ENCODE peak calls at places on chromosomes 2 and 18, in four cellular contexts. S, I, P and M are unnamed samples.

GRCh38 chr18:47077111-47077510 is 41.7 kb upstream of the ELOA2 start:
- DNase-seq in S (no peak), I (no peak), P (no peak), M (no peak)

GRCh38 chr18:49892148-49892924 is 79.0 kb upstream of the ACAA2 start:
- DNase-seq in S (no peak), I (no peak), P (no peak), M (no peak)

GRCh38 chr2:240436626-240437180 is 1.2 kb downstream of the GPC1 start:
- DNase-seq in S (no peak), I (no peak), P (peak; percentile 73), M (no peak)

GRCh38 chr2:36059684-36060083 is 295.9 kb upstream of the CRIM1 start:
- DNase-seq in S (no peak), I (no peak), P (no peak), M (no peak)

GRCh38 chr18:59640721-59641120 is 56.5 kb downstream of the CCBE1 start:
- DNase-seq in S (no peak), I (no peak), P (no peak), M (no peak)

GRCh38 chr2:205702576-205702975 is 20.3 kb downstream of the NRP2 start:
- DNase-seq in S (no peak), I (no peak), P (no peak), M (no peak)

GRCh38 chr18:48757906-48758305 is 192.9 kb downstream of the SMAD7 start:
- DNase-seq in S (no peak), I (no peak), P (no peak), M (no peak)

GRCh38 chr2:55334728-55335127 is 65.7 kb upstream of the MTIF2 start:
- DNase-seq in S (no peak), I (no peak), P (no peak), M (no peak)

GRCh38 chr18:23967321-23968089 is 47.0 kb upstream of the TTC39C start:
- DNase-seq in S (no peak), I (no peak), P (no peak), M (no peak)

GRCh38 chr2:233764264-233764663 is 4.2 kb downstream of the UGT1A1 start:
- DNase-seq in S (no peak), I (no peak), P (no peak), M (peak; percentile 34)

GRCh38 chr2:240557808-240558207 is at the start of gene ANKMY1:
- DNase-seq in S (no peak), I (no peak), P (peak; percentile 73), M (peak; percentile 68)

GRCh38 chr18:53946561-53946960 is 277.9 kb downstream of the MBD2 start:
- DNase-seq in S (no peak), I (no peak), P (no peak), M (no peak)

GRCh38 chr18:12765127-12765526 is 62.3 kb downstream of the PSMG2 start:
- DNase-seq in S (no peak), I (no peak), P (no peak), M (peak; percentile 41)

DNA sequence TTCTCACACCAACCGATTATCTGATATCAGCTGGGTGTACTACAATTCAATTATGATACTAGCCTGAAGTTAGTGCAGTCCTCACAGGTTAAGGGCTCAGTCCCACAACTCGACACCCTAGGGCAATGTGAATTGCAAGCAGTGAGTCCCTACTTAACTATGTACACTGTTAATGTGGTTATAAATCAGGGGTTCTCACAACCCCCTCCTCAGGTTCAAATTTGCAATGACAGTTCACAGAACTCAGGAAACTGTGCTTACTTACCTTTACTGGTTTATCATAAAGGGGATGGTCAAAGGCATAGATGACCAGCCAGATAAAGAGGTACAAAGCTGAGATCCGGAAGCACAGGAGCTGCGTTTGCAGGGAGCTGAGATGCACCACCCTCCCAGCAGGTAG is 1379.1 kb upstream of the CDH2 start:
- DNase-seq in S (no peak), I (no peak), P (no peak), M (no peak)
- TF ChIP-seq CTCF in S (no peak), I (no peak), P (no peak), M (no peak)

GRCh38 chr2:145023331-145023934 is 503.5 kb upstream of the ZEB2 start:
- DNase-seq in S (no peak), I (no peak), P (no peak), M (no peak)

GRCh38 chr2:145027073-145027459 is 507.1 kb upstream of the ZEB2 start:
- DNase-seq in S (no peak), I (no peak), P (no peak), M (no peak)

GRCh38 chr2:145028055-145028630 is 508.2 kb upstream of the ZEB2 start:
- DNase-seq in S (no peak), I (no peak), P (no peak), M (no peak)

GRCh38 chr2:145025382-145025781 is 505.5 kb upstream of the ZEB2 start:
- DNase-seq in S (no peak), I (no peak), P (no peak), M (no peak)

DNA sequence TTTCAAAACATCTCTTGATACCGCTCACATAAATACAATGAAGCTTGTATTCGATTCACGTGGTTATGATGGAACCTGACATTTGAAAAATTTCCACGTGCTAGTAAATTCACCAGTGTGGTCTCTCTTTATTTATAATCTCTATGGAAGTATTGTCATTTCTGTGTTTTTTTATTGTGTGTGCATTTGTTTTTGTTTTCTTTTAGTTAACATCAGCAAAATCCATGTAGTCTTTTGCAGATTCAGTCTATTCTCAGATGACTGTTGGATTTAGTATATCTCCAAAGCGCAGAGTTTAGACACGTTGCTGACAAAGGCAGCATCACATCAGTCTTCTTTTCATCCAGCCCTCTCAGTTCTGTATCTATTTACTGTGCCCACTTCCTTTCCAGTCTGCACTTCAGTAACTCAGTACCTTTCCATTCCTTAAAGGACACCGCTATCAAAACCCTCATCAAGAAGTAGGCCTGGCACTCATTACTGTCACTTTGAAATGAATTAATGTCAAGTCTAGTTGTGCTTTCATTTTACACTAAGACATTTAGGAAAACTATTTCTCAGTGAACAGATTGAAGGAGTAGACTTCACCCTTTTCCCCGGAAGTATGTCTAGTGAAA is 506.6 kb upstream of the ZEB2 start:
- DNase-seq in S (no peak), I (no peak), P (no peak), M (no peak)
- TF ChIP-seq EP300 in S (no peak), I (no peak), P (no peak), M (no peak)

GRCh38 chr2:105872830-105873229 is 128.1 kb downstream of the NCK2 start:
- DNase-seq in S (no peak), I (no peak), P (no peak), M (no peak)
- H3K27ac ChIP-seq in S (no peak overlapping the region), I (peak overlapping the region; percentile 38), P (no peak overlapping the region), M (no peak overlapping the region)

GRCh38 chr18:382423-382984 is 114.7 kb upstream of the THOC1 start:
- DNase-seq in S (no peak), I (no peak), P (no peak), M (no peak)

GRCh38 chr18:383135-383534 is 115.3 kb upstream of the THOC1 start:
- DNase-seq in S (no peak), I (no peak), P (no peak), M (no peak)

GRCh38 chr18:386950-387349 is 113.6 kb downstream of the COLEC12 start:
- DNase-seq in S (no peak), I (no peak), P (no peak), M (no peak)

GRCh38 chr18:388198-388597 is 112.3 kb downstream of the COLEC12 start:
- DNase-seq in S (no peak), I (no peak), P (no peak), M (no peak)

DNA sequence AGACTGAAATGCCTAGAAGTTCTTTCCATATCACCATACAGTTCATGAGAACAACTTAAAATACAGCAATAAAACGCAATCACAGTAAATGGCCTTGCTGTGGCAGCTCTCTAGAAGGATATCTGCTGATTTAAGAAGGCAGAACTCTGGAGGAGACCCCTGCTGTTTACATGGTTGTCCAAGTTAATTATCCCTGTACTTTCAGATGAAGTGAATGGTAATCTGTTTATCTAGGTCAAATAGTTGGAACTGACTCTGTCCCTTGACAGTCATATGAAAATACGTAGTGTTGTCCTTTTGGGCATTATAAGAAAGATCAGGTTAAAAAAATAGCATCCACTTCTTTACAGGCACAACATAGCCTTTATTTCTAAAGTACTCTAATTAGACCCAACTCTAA is 115.6 kb downstream of the COLEC12 start:
- DNase-seq in S (no peak), I (no peak), P (no peak), M (no peak)
- TF ChIP-seq CTCF in S (no peak), I (no peak), P (no peak), M (no peak)